ENCODE peak calls at places on chromosome 6, in five cellular contexts. One of them, this sample, is unnamed.

GRCh38 chr6:49202923-49203322 is 260.1 kb downstream of the MMUT start:
- DNase-seq in foreskin fibroblast: no peak
- DNase-seq in COR-L47: no peak
- DNase-seq in NCI-H2029: no peak
- DNase-seq in KBM-7: no peak
- DNase-seq in this sample: no peak

GRCh38 chr6:42692151-42692911 is 30.1 kb downstream of the PRPH2 start:
- DNase-seq in foreskin fibroblast: peak
- DNase-seq in COR-L47: no peak
- DNase-seq in NCI-H2029: no peak
- DNase-seq in KBM-7: no peak
- DNase-seq in this sample: no peak

GRCh38 chr6:70547313-70547712 is 19.4 kb upstream of the SDHAF4 start:
- DNase-seq in foreskin fibroblast: peak
- DNase-seq in COR-L47: no peak
- DNase-seq in NCI-H2029: no peak
- DNase-seq in KBM-7: peak
- DNase-seq in this sample: no peak

GRCh38 chr6:8080338-8081151 is 16.4 kb upstream of the BLOC1S5 start:
- DNase-seq in foreskin fibroblast: peak
- DNase-seq in COR-L47: no peak
- DNase-seq in NCI-H2029: no peak
- DNase-seq in KBM-7: no peak
- DNase-seq in this sample: no peak

GRCh38 chr6:35359744-35360348 is 17.5 kb downstream of the PPARD start:
- DNase-seq in foreskin fibroblast: peak
- DNase-seq in COR-L47: peak
- DNase-seq in NCI-H2029: no peak
- DNase-seq in KBM-7: no peak
- DNase-seq in this sample: no peak

GRCh38 chr6:71375676-71376075 is 87.1 kb downstream of the OGFRL1 start:
- DNase-seq in foreskin fibroblast: no peak
- DNase-seq in COR-L47: no peak
- DNase-seq in NCI-H2029: no peak
- DNase-seq in KBM-7: no peak
- DNase-seq in this sample: no peak

GRCh38 chr6:100339574-100340255 is 125.0 kb downstream of the SIM1 start:
- DNase-seq in foreskin fibroblast: no peak
- DNase-seq in COR-L47: no peak
- DNase-seq in NCI-H2029: no peak
- DNase-seq in KBM-7: no peak
- DNase-seq in this sample: no peak

GRCh38 chr6:66558189-66558588 is 851.2 kb upstream of the EYS start:
- DNase-seq in foreskin fibroblast: no peak
- DNase-seq in COR-L47: no peak
- DNase-seq in NCI-H2029: no peak
- DNase-seq in KBM-7: no peak
- DNase-seq in this sample: peak

GRCh38 chr6:31966997-31967925 is 4.7 kb downstream of the DXO start:
- DNase-seq in foreskin fibroblast: no peak
- DNase-seq in COR-L47: no peak
- DNase-seq in NCI-H2029: no peak
- DNase-seq in KBM-7: no peak
- DNase-seq in this sample: no peak

GRCh38 chr6:43627008-43627825 is 1.8 kb downstream of the GTPBP2 start:
- DNase-seq in foreskin fibroblast: peak
- DNase-seq in COR-L47: peak
- DNase-seq in NCI-H2029: peak
- DNase-seq in KBM-7: peak
- DNase-seq in this sample: no peak

GRCh38 chr6:74879234-74879633 is 326.6 kb downstream of the COL12A1 start:
- DNase-seq in foreskin fibroblast: peak
- DNase-seq in COR-L47: no peak
- DNase-seq in NCI-H2029: no peak
- DNase-seq in KBM-7: no peak
- DNase-seq in this sample: no peak

GRCh38 chr6:16265351-16266341 is 27.3 kb downstream of the GMPR start:
- DNase-seq in foreskin fibroblast: no peak
- DNase-seq in COR-L47: no peak
- DNase-seq in NCI-H2029: no peak
- DNase-seq in KBM-7: no peak
- DNase-seq in this sample: peak

GRCh38 chr6:93407186-93407585 is 12.2 kb downstream of the EPHA7 start:
- DNase-seq in foreskin fibroblast: peak
- DNase-seq in COR-L47: peak
- DNase-seq in NCI-H2029: peak
- DNase-seq in KBM-7: no peak
- DNase-seq in this sample: no peak

GRCh38 chr6:132131777-132132176 is 180.6 kb upstream of the CCN2 start:
- DNase-seq in foreskin fibroblast: peak
- DNase-seq in COR-L47: no peak
- DNase-seq in NCI-H2029: no peak
- DNase-seq in KBM-7: peak
- DNase-seq in this sample: no peak

GRCh38 chr6:75156186-75156878 is 49.5 kb downstream of the COL12A1 start:
- DNase-seq in foreskin fibroblast: no peak
- DNase-seq in COR-L47: no peak
- DNase-seq in NCI-H2029: no peak
- DNase-seq in KBM-7: no peak
- DNase-seq in this sample: no peak

GRCh38 chr6:96837138-96837971 is at the start of gene GPR63:
- DNase-seq in foreskin fibroblast: peak
- DNase-seq in COR-L47: peak
- DNase-seq in NCI-H2029: peak
- DNase-seq in KBM-7: peak
- DNase-seq in this sample: no peak

GRCh38 chr6:29847871-29848630 is 20.4 kb downstream of the HLA-G start:
- DNase-seq in foreskin fibroblast: peak
- DNase-seq in COR-L47: peak
- DNase-seq in NCI-H2029: peak
- DNase-seq in KBM-7: peak
- DNase-seq in this sample: peak

GRCh38 chr6:126117251-126117650 is 130.9 kb downstream of the TRMT11 start:
- DNase-seq in foreskin fibroblast: no peak
- DNase-seq in COR-L47: no peak
- DNase-seq in NCI-H2029: no peak
- DNase-seq in KBM-7: no peak
- DNase-seq in this sample: no peak

GRCh38 chr6:168206681-168207274 is 112.8 kb downstream of the DACT2 start:
- DNase-seq in foreskin fibroblast: no peak
- DNase-seq in COR-L47: no peak
- DNase-seq in NCI-H2029: no peak
- DNase-seq in KBM-7: no peak
- DNase-seq in this sample: no peak

GRCh38 chr6:131059486-131059885 is 3.6 kb downstream of the EPB41L2 start:
- DNase-seq in foreskin fibroblast: peak
- DNase-seq in COR-L47: no peak
- DNase-seq in NCI-H2029: no peak
- DNase-seq in KBM-7: no peak
- DNase-seq in this sample: no peak

GRCh38 chr6:9254251-9254650 is 818.9 kb upstream of the SLC35B3 start:
- DNase-seq in foreskin fibroblast: peak
- DNase-seq in COR-L47: no peak
- DNase-seq in NCI-H2029: no peak
- DNase-seq in KBM-7: no peak
- DNase-seq in this sample: no peak

GRCh38 chr6:166192136-166192535 is 24.5 kb upstream of the TBXT start:
- DNase-seq in foreskin fibroblast: no peak
- DNase-seq in COR-L47: no peak
- DNase-seq in NCI-H2029: no peak
- DNase-seq in KBM-7: no peak
- DNase-seq in this sample: no peak

GRCh38 chr6:139801571-139802321 is 427.3 kb upstream of the CITED2 start:
- DNase-seq in foreskin fibroblast: peak
- DNase-seq in COR-L47: no peak
- DNase-seq in NCI-H2029: no peak
- DNase-seq in KBM-7: peak
- DNase-seq in this sample: no peak

GRCh38 chr6:148700713-148701392 is 46.0 kb upstream of the UST start:
- DNase-seq in foreskin fibroblast: peak
- DNase-seq in COR-L47: peak
- DNase-seq in NCI-H2029: no peak
- DNase-seq in KBM-7: no peak
- DNase-seq in this sample: no peak

GRCh38 chr6:2865270-2866182 is 23.9 kb upstream of the SERPINB1 start:
- DNase-seq in foreskin fibroblast: peak
- DNase-seq in COR-L47: no peak
- DNase-seq in NCI-H2029: no peak
- DNase-seq in KBM-7: no peak
- DNase-seq in this sample: no peak

GRCh38 chr6:11009353-11009752 is 34.8 kb downstream of the ELOVL2 start:
- DNase-seq in foreskin fibroblast: no peak
- DNase-seq in COR-L47: no peak
- DNase-seq in NCI-H2029: no peak
- DNase-seq in KBM-7: no peak
- DNase-seq in this sample: no peak

GRCh38 chr6:160791981-160792418 is 90.0 kb downstream of the PLG start:
- DNase-seq in foreskin fibroblast: no peak
- DNase-seq in COR-L47: no peak
- DNase-seq in NCI-H2029: no peak
- DNase-seq in KBM-7: no peak
- DNase-seq in this sample: no peak

GRCh38 chr6:79078057-79078969 is at the start of gene PHIP:
- DNase-seq in foreskin fibroblast: peak
- DNase-seq in COR-L47: peak
- DNase-seq in NCI-H2029: peak
- DNase-seq in KBM-7: peak
- DNase-seq in this sample: peak

GRCh38 chr6:49849121-49849907 is 17.0 kb downstream of the CRISP1 start:
- DNase-seq in foreskin fibroblast: peak
- DNase-seq in COR-L47: peak
- DNase-seq in NCI-H2029: peak
- DNase-seq in KBM-7: peak
- DNase-seq in this sample: peak

GRCh38 chr6:128605961-128606360 is 85.6 kb upstream of the PTPRK start:
- DNase-seq in foreskin fibroblast: peak
- DNase-seq in COR-L47: no peak
- DNase-seq in NCI-H2029: no peak
- DNase-seq in KBM-7: no peak
- DNase-seq in this sample: no peak

GRCh38 chr6:3869632-3870527 is 20.7 kb downstream of the FAM50B start:
- DNase-seq in foreskin fibroblast: no peak
- DNase-seq in COR-L47: no peak
- DNase-seq in NCI-H2029: no peak
- DNase-seq in KBM-7: no peak
- DNase-seq in this sample: no peak

GRCh38 chr6:33622456-33623431 is 1.6 kb downstream of the ITPR3 start:
- DNase-seq in foreskin fibroblast: peak
- DNase-seq in COR-L47: no peak
- DNase-seq in NCI-H2029: no peak
- DNase-seq in KBM-7: no peak
- DNase-seq in this sample: no peak

GRCh38 chr6:2387445-2387844 is 142.0 kb upstream of the GMDS start:
- DNase-seq in foreskin fibroblast: no peak
- DNase-seq in COR-L47: no peak
- DNase-seq in NCI-H2029: no peak
- DNase-seq in KBM-7: no peak
- DNase-seq in this sample: no peak

GRCh38 chr6:117494694-117495318 is 12.3 kb downstream of the DCBLD1 start:
- DNase-seq in foreskin fibroblast: no peak
- DNase-seq in COR-L47: no peak
- DNase-seq in NCI-H2029: no peak
- DNase-seq in KBM-7: no peak
- DNase-seq in this sample: no peak

GRCh38 chr6:83467620-83468036 is 36.8 kb upstream of the ME1 start:
- DNase-seq in foreskin fibroblast: no peak
- DNase-seq in COR-L47: no peak
- DNase-seq in NCI-H2029: no peak
- DNase-seq in KBM-7: peak
- DNase-seq in this sample: no peak

GRCh38 chr6:142855877-142856606 is 88.9 kb downstream of the HIVEP2 start:
- DNase-seq in foreskin fibroblast: no peak
- DNase-seq in COR-L47: no peak
- DNase-seq in NCI-H2029: no peak
- DNase-seq in KBM-7: no peak
- DNase-seq in this sample: no peak

GRCh38 chr6:142913036-142913510 is 31.9 kb downstream of the HIVEP2 start:
- DNase-seq in foreskin fibroblast: no peak
- DNase-seq in COR-L47: no peak
- DNase-seq in NCI-H2029: no peak
- DNase-seq in KBM-7: no peak
- DNase-seq in this sample: no peak

This sample was measured in Karpas-422.